ENCODE peak calls at places on chromosome 10, in four cellular contexts. E is left lung, I is body of pancreas, B is H7. U is an unnamed sample.

GRCh38 chr10:62305813-62306212 is 37.2 kb upstream of the RTKN2 start:
- DNase-seq in E (no peak), B (no peak), I (no peak), U (no peak)

GRCh38 chr10:68155615-68156205 is 46.4 kb downstream of the MYPN start:
- DNase-seq in B (no peak), E (no peak), I (no peak), U (no peak)

GRCh38 chr10:114698271-114699185 is 40.5 kb upstream of the ABLIM1 start:
- DNase-seq in B (no peak), E (no peak), I (no peak), U (no peak)

GRCh38 chr10:62732841-62733653 is 71.5 kb upstream of the ADO start:
- DNase-seq in B (no peak), I (no peak), E (no peak), U (no peak)

GRCh38 chr10:111023060-111023459 is 53.8 kb upstream of the ADRA2A start:
- DNase-seq in E (no peak), I (no peak), B (no peak), U (no peak)

GRCh38 chr10:92760609-92761008 is 70.9 kb downstream of the HHEX start:
- DNase-seq in B (no peak), E (no peak), I (no peak), U (no peak)

GRCh38 chr10:114307731-114308130 is 68.7 kb downstream of the VWA2 start:
- DNase-seq in E (no peak), B (no peak), I (no peak), U (peak; percentile 24)

GRCh38 chr10:96585726-96586418 is 940 bp downstream of the TM9SF3 start:
- DNase-seq in E (no peak), B (no peak), I (no peak), U (no peak)

GRCh38 chr10:28382520-28383269 is 79.8 kb upstream of the MPP7 start:
- DNase-seq in E (no peak), I (no peak), B (no peak), U (no peak)

GRCh38 chr10:108132303-108132702 is 967.8 kb upstream of the SORCS1 start:
- DNase-seq in E (no peak), I (no peak), B (no peak), U (no peak)

GRCh38 chr10:24848169-24848688 is 104.2 kb downstream of the PRTFDC1 start:
- DNase-seq in E (no peak), B (no peak), I (no peak), U (no peak)
- H3K4me3 ChIP-seq in E (no peak overlapping the region), B (no peak overlapping the region), I (no peak overlapping the region), U (no peak overlapping the region)

GRCh38 chr10:99982728-99983127 is 27.0 kb downstream of the DNMBP start:
- DNase-seq in E (no peak), I (no peak), B (no peak), U (no peak)
- H3K4me3 ChIP-seq in E (no peak overlapping the region), I (no peak overlapping the region), B (no peak overlapping the region), U (no peak overlapping the region)

GRCh38 chr10:49613882-49614241 is at the start of gene CHAT:
- DNase-seq in I (no peak), B (no peak), E (no peak), U (peak; percentile 25)

GRCh38 chr10:49611815-49612512 is 1.9 kb downstream of the SLC18A3 start:
- DNase-seq in B (peak; percentile 72), I (no peak), E (no peak), U (peak; percentile 45)

GRCh38 chr10:49612513-49613159 is 1.2 kb upstream of the CHAT start:
- DNase-seq in B (peak; percentile 95), E (no peak), I (no peak), U (no peak)

GRCh38 chr10:49614242-49615198 is 683 bp downstream of the CHAT start:
- DNase-seq in B (peak; percentile 81), E (no peak), I (no peak), U (peak; percentile 43)

DNA sequence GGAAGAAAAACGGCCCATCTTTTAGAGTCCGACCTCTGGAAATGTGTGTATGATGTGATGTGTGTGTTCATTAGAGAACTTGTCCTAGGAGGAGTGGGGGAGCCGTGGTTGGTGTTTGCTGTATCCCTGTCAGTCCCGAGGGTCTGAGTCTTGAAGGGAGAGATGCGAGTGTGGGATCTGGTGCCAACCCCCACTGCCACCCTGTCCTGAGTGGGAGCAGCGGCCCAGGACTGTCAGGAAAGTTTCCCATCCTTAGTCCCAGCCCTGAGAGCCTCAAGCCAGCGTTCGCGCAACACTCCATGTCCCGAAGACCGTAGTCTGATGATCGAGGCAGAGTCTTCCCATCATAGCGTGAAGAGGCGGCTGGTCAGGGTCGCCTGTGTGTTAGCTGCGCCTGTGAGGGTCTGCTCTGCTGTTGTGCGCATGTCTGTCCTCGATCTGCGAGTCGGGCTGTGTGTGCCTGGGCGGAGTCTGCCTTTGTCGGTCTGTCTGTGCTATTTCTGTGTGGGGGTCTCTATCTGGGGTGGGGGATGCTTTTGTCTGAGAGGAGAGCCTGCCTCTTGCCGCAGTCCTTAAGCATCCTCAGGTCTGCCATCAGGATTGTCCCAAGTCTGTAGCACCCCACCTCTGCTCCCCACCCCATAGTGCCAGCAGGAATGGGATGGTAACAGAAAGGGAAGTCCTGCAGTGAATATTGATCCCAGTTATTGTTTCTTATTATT is 516 bp upstream of the CHAT start:
- DNase-seq in E (no peak), B (peak; percentile 65), I (no peak), U (peak; percentile 43)
- H3K4me3 ChIP-seq in E (no peak overlapping the region), B (peak overlapping the region; percentile 1), I (no peak overlapping the region), U (no peak overlapping the region)

GRCh38 chr10:116880716-116881440 is 31.6 kb downstream of the ENO4 start:
- DNase-seq in B (no peak), E (no peak), I (no peak), U (no peak)
- H3K4me3 ChIP-seq in B (no peak overlapping the region), E (no peak overlapping the region), I (no peak overlapping the region), U (no peak overlapping the region)

U was measured in suprapubic skin.